ENCODE peak calls at places on chromosomes 5 and 9, in five cellular contexts. C is HepG2, R is GM12878, P is NT2/D1, J is H1. U is an unnamed sample.

GRCh38 chr5:157328277-157328912 is 62.5 kb downstream of the CYFIP2 start:
- DNase-seq in C (peak; percentile 73), R (no peak), P (peak; percentile 38), J (no peak), U (peak; percentile 87)

GRCh38 chr9:133657120-133657661 is 21.0 kb downstream of the DBH start:
- DNase-seq in C (no peak), R (no peak), P (no peak), J (no peak), U (no peak)

GRCh38 chr5:90874066-90874465 is 315.5 kb downstream of the ADGRV1 start:
- DNase-seq in C (no peak), R (no peak), P (no peak), J (no peak), U (no peak)

GRCh38 chr9:100074093-100074492 is 24.7 kb downstream of the ERP44 start:
- DNase-seq in C (no peak), R (no peak), P (no peak), J (no peak), U (no peak)

GRCh38 chr5:62633243-62633642 is 54.6 kb downstream of the LRRC70 start:
- DNase-seq in C (no peak), R (no peak), P (no peak), J (no peak), U (no peak)

GRCh38 chr5:62649476-62650113 is 71.0 kb downstream of the LRRC70 start:
- DNase-seq in C (no peak), R (no peak), P (no peak), J (no peak), U (no peak)

GRCh38 chr9:72477862-72478564 is 43.4 kb upstream of the TMC1 start:
- DNase-seq in C (peak; percentile 86), R (no peak), P (no peak), J (peak; percentile 21), U (peak; percentile 10)

GRCh38 chr5:96871686-96872085 is 4.6 kb upstream of the ERAP2 start:
- DNase-seq in C (no peak), R (no peak), P (no peak), J (no peak), U (no peak)

GRCh38 chr9:132548971-132549649 is 33.3 kb upstream of the BARHL1 start:
- DNase-seq in C (peak; percentile 35), R (no peak), P (no peak), J (no peak), U (no peak)

GRCh38 chr9:135712571-135713295 is 10.7 kb downstream of the KCNT1 start:
- DNase-seq in C (no peak), R (no peak), P (no peak), J (no peak), U (no peak)

GRCh38 chr9:137445275-137445807 is 4.2 kb upstream of the ENTPD8 start:
- DNase-seq in C (peak; percentile 57), R (peak; percentile 40), P (no peak), J (no peak), U (peak; percentile 58)

GRCh38 chr5:127352068-127352467 is 61.5 kb downstream of the MEGF10 start:
- DNase-seq in C (no peak), R (no peak), P (no peak), J (no peak), U (no peak)

GRCh38 chr9:122378236-122378635 is 7.4 kb downstream of the PTGS1 start:
- DNase-seq in C (no peak), R (no peak), P (no peak), J (no peak), U (no peak)

GRCh38 chr9:131439224-131439623 is 45.3 kb downstream of the PRRC2B start:
- DNase-seq in C (no peak), R (no peak), P (no peak), J (no peak), U (no peak)

DNA sequence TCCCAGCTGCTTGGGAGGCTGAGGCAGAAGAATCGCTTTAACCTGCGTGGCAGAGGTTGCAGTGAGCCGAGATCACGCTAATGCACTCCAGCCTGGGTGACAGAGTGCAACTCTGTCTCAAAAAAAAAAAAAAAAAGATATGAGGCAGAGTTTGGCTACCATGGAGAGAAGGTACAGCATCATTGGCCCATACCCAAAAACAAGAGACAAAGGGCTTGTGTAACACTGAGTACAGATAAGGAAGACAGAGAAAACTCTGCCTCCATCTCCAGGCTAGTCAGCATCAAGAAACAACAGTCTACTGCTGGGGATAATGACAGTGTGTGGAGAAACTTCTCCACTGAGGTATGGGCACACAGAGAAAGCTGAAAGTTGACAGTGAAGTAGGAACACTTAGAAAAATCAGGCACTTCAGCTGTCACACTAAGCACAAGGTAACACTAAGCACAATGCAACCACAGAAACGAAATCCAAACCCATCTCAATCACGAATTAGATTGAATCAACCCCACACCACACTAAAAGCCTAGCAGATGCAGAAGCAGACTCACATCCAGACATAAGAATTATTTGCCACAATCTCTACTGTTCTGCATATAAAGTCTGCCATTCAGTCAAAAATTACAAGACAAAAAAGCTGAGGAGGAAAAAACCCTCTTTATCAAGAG is 10.5 kb downstream of the PJA2 start:
- DNase-seq in C (no peak), R (no peak), P (no peak), J (no peak), U (no peak)
- TF ChIP-seq SUZ12 in C (no peak), R (no peak), P (no peak), J (no peak), U (no peak)

DNA sequence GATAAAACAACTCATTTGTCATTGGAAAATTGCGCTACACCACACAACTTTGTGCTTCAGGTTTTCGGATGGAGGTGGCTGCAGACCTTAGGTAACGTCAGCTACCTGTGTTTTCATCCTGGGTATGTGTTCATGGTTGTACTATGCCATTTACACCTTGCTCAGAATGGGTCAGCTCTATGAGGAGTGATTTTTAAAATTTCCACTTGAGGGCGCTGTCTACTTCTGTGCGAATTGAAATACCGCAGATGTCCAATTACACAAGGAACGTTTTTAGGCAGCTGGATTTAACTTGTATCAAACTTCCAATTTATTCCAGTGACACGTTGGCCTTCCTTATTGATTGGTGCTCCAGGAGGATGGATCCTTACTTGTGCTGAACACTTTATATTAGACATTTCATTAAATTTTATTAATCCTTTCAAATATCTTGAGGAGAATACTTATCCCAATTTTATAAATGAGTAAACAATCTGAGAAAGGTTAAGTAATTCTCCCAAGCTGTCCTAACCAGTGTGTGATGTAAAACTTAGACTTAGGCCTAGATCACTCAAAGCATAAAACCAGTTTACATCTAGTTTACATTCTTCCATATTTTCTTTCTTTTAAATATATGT is 23.4 kb downstream of the DMRTA1 start:
- DNase-seq in C (peak; percentile 24), R (peak; percentile 3), P (peak; percentile 49), J (no peak), U (peak; percentile 56)
- TF ChIP-seq SUZ12 in C (no peak), R (no peak), P (no peak), J (no peak), U (no peak)

GRCh38 chr5:98368141-98368540 is 405.3 kb upstream of the RGMB start:
- DNase-seq in C (no peak), R (no peak), P (no peak), J (no peak), U (no peak)
- TF ChIP-seq SUZ12 in C (no peak), R (no peak), P (no peak), J (no peak), U (no peak)

GRCh38 chr9:124757589-124757988 is 13.5 kb downstream of the NR6A1 start:
- DNase-seq in C (no peak), R (no peak), P (no peak), J (no peak), U (no peak)

GRCh38 chr9:124759327-124759726 is 11.8 kb downstream of the NR6A1 start:
- DNase-seq in C (no peak), R (no peak), P (no peak), J (no peak), U (no peak)

GRCh38 chr9:124758061-124758460 is 13.1 kb downstream of the NR6A1 start:
- DNase-seq in C (no peak), R (no peak), P (no peak), J (no peak), U (no peak)

GRCh38 chr9:124760719-124761118 is 10.4 kb downstream of the NR6A1 start:
- DNase-seq in C (no peak), R (no peak), P (peak; percentile 91), J (no peak), U (no peak)

GRCh38 chr9:124758691-124759090 is 12.4 kb downstream of the NR6A1 start:
- DNase-seq in C (no peak), R (no peak), P (no peak), J (no peak), U (no peak)
- TF ChIP-seq SUZ12 in C (no peak), R (no peak), P (no peak), J (no peak), U (no peak)

DNA sequence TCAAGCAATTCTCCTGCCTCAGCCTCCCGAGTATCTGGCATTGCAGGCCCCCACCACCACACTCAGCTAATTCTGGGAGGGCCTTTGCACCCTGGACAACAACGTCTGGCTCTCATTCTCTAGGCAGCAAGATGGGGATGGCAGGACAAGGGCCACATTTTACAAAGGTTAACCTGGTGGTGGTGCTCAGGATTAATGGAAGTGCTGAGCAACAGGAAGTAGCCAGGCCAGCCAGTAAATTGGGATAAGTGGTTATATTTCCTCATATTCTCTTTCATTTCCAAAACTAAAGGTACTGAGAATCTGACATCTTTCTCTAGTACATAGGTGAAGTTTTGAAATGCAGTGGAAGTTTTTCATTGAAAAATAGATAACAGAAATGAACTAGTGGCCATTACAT is 24.7 kb upstream of the ASPN start:
- DNase-seq in C (no peak), R (no peak), P (no peak), J (no peak), U (no peak)
- TF ChIP-seq SUZ12 in C (no peak), R (no peak), P (no peak), J (no peak), U (no peak)

GRCh38 chr5:39427225-39427624 is 2.4 kb upstream of the DAB2 start:
- DNase-seq in C (no peak), R (no peak), P (no peak), J (no peak), U (no peak)
- TF ChIP-seq SUZ12 in C (no peak), R (no peak), P (no peak), J (no peak), U (no peak)

GRCh38 chr9:12627091-12627490 is 66.1 kb upstream of the TYRP1 start:
- DNase-seq in C (no peak), R (no peak), P (no peak), J (no peak), U (no peak)

GRCh38 chr9:12625844-12626243 is 67.3 kb upstream of the TYRP1 start:
- DNase-seq in C (no peak), R (no peak), P (no peak), J (no peak), U (no peak)

GRCh38 chr9:12631866-12632265 is 61.3 kb upstream of the TYRP1 start:
- DNase-seq in C (no peak), R (no peak), P (no peak), J (no peak), U (no peak)

GRCh38 chr9:12629091-12629490 is 64.1 kb upstream of the TYRP1 start:
- DNase-seq in C (no peak), R (no peak), P (no peak), J (no peak), U (no peak)

DNA sequence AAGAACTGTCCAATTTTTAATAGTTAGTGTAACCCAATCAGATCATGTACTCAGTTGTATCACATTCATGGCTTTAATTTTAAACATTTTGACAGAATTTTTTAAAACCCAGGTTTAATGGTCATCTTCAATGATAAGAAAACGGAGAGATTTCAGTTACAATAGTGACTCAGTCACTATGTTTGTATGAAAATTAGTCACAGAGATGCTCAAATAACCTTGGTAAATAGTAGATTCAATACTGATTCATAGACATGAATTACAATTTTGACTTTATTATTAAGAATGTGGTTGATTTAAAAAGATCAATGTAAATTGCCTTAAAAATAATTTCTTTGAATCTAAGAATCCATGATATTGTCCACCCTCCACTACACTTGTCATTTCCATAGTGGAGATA is 64.6 kb upstream of the TYRP1 start:
- DNase-seq in C (no peak), R (no peak), P (no peak), J (no peak), U (no peak)
- TF ChIP-seq SUZ12 in C (no peak), R (no peak), P (no peak), J (no peak), U (no peak)